ENCODE peak calls at places on chromosomes 12 and 14, in nine cellular contexts. W, Y, H, P, U, J, A, V and F are unnamed samples.

GRCh38 chr12:4082809-4083447 is 190.6 kb upstream of the CCND2 start:
- DNase-seq in W (no peak), Y (no peak), H (no peak), P (no peak), U (no peak), J (no peak), A (no peak), V (no peak), F (no peak)

GRCh38 chr12:25401547-25402345 is 151.0 kb upstream of the KRAS start:
- DNase-seq in W (no peak), Y (no peak), H (no peak), P (no peak), U (no peak), J (no peak), A (no peak), V (no peak), F (no peak)

GRCh38 chr12:45890276-45890675 is 100.1 kb downstream of the SCAF11 start:
- DNase-seq in W (no peak), Y (no peak), H (no peak), P (no peak), U (no peak), J (no peak), A (no peak), V (no peak), F (no peak)

GRCh38 chr14:86091811-86092210 is 561.9 kb downstream of the FLRT2 start:
- DNase-seq in W (no peak), Y (no peak), H (no peak), P (no peak), U (no peak), J (peak), A (peak), V (no peak), F (no peak)

GRCh38 chr14:106848330-106849121 is 1322.1 kb downstream of the TMEM121 start:
- DNase-seq in W (peak), Y (no peak), H (peak), P (no peak), U (no peak), J (peak), A (no peak), V (no peak), F (no peak)

GRCh38 chr12:1595026-1595561 is 713 bp upstream of the FBXL14 start:
- DNase-seq in W (no peak), Y (no peak), H (no peak), P (peak), U (no peak), J (no peak), A (no peak), V (no peak), F (no peak)

GRCh38 chr12:106774808-106775524 is 484 bp downstream of the RIC8B start:
- DNase-seq in W (no peak), Y (no peak), H (no peak), P (no peak), U (no peak), J (peak), A (no peak), V (no peak), F (no peak)

GRCh38 chr12:5081016-5081415 is 37.3 kb downstream of the KCNA5 start:
- DNase-seq in W (no peak), Y (no peak), H (no peak), P (peak), U (no peak), J (no peak), A (no peak), V (no peak), F (no peak)

GRCh38 chr14:90846511-90846910 is 30.3 kb upstream of the TTC7B start:
- DNase-seq in W (no peak), Y (no peak), H (peak), P (no peak), U (no peak), J (peak), A (peak), V (no peak), F (no peak)

GRCh38 chr14:81348086-81348485 is 52.0 kb downstream of the STON2 start:
- DNase-seq in W (no peak), Y (no peak), H (no peak), P (no peak), U (no peak), J (no peak), A (no peak), V (no peak), F (no peak)

GRCh38 chr14:102591372-102591943 is 991 bp upstream of the RCOR1 start:
- DNase-seq in W (no peak), Y (no peak), H (no peak), P (peak), U (no peak), J (peak), A (no peak), V (peak), F (no peak)

GRCh38 chr12:48613321-48613720 is 43.5 kb upstream of the LALBA start:
- DNase-seq in W (no peak), Y (no peak), H (no peak), P (no peak), U (no peak), J (no peak), A (no peak), V (no peak), F (no peak)

GRCh38 chr12:124516850-124517249 is 50.6 kb downstream of the NCOR2 start:
- DNase-seq in W (no peak), Y (no peak), H (no peak), P (no peak), U (no peak), J (no peak), A (no peak), V (no peak), F (no peak)

GRCh38 chr12:124514996-124515932 is 52.1 kb downstream of the NCOR2 start:
- DNase-seq in W (no peak), Y (no peak), H (no peak), P (no peak), U (no peak), J (no peak), A (no peak), V (no peak), F (no peak)

GRCh38 chr12:124518051-124518932 is 49.1 kb downstream of the NCOR2 start:
- DNase-seq in W (peak), Y (peak), H (peak), P (peak), U (peak), J (peak), A (peak), V (peak), F (no peak)

GRCh38 chr12:124515981-124516380 is 51.4 kb downstream of the NCOR2 start:
- DNase-seq in W (no peak), Y (no peak), H (no peak), P (no peak), U (no peak), J (no peak), A (no peak), V (no peak), F (no peak)

GRCh38 chr12:124517260-124518050 is 50.0 kb downstream of the NCOR2 start:
- DNase-seq in W (peak), Y (no peak), H (peak), P (no peak), U (no peak), J (peak), A (peak), V (peak), F (no peak)
- TF ChIP-seq CTCF in W (no peak), Y (no peak), H (no peak), P (no peak), U (peak), J (no peak), A (no peak), V (no peak), F (no peak)

GRCh38 chr14:65412189-65412846 is at the start of gene FUT8:
- DNase-seq in W (peak), Y (peak), H (peak), P (peak), U (peak), J (peak), A (peak), V (peak), F (peak)
- TF ChIP-seq CTCF in W (peak), Y (peak), H (peak), P (peak), U (peak), J (peak), A (peak), V (peak), F (no peak)

DNA sequence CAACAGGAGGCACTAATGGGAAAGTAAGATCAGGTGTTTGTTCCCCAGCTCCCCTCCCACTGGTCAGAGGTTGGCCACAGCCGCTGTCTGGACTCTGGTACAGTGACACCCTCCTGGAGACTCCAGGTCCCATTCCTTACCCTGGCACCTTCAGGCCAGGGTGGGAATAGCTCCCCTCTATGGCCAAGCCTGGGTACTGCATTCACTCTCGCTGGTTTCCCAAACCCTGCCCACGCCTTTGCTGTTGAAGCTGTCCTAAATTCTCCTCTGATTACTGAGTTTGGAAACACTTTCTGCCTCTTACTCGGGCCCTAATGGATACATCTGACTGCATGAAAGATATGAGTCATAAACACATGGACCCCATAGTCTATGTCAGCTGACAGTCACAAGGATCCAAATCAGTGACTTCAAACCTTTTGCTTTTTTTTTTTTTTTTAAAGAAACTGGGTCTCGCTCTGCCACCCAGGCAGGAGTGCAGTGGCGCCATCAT is 17.9 kb downstream of the HRK start:
- DNase-seq in W (no peak), Y (no peak), H (no peak), P (peak), U (peak), J (no peak), A (no peak), V (no peak), F (no peak)
- TF ChIP-seq CTCF in W (no peak), Y (no peak), H (no peak), P (peak), U (peak), J (peak), A (no peak), V (peak), F (no peak)

GRCh38 chr14:94423465-94424056 is 29.0 kb downstream of the SERPINA11 start:
- DNase-seq in W (peak), Y (peak), H (peak), P (peak), U (no peak), J (peak), A (peak), V (peak), F (peak)
- TF ChIP-seq CTCF in W (peak), Y (peak), H (peak), P (peak), U (peak), J (peak), A (peak), V (peak), F (no peak)